ENCODE peak calls at places on chromosome 1, in eight cellular contexts. T is GM23248; U is colonic mucosa; L is CD8-positive, alpha-beta T cell; O is heart left ventricle; M is CD8-positive, alpha-beta memory T cell; F is endodermal cell; A is uterus. P is an unnamed sample. For H3K4me1, the result is how much of the 10 kb centered on the place peaks cover.

GRCh38 chr1:74686941-74687340 is 13.3 kb upstream of the ERICH3 start:
- DNase-seq in L (no peak), O (no peak), T (no peak), M (no peak), U (no peak), F (no peak), A (no peak), P (no peak)

GRCh38 chr1:2300004-2300771 is 72.1 kb downstream of the SKI start:
- DNase-seq in F (no peak), O (no peak), U (peak), T (peak), A (no peak), M (peak), L (peak), P (peak)

GRCh38 chr1:153544453-153545066 is 1.0 kb downstream of the S100A4 start:
- DNase-seq in M (no peak), O (no peak), A (no peak), T (peak), F (no peak), L (no peak), U (no peak), P (no peak)

GRCh38 chr1:229392936-229393335 is 41.0 kb downstream of the ACTA1 start:
- DNase-seq in O (no peak), T (no peak), L (no peak), M (no peak), U (no peak), A (no peak), F (no peak), P (no peak)

GRCh38 chr1:6099787-6100765 is 54.4 kb downstream of the KCNAB2 start:
- DNase-seq in T (no peak), L (no peak), A (no peak), O (peak), U (no peak), M (no peak), F (no peak), P (no peak)

GRCh38 chr1:116252785-116253184 is 120.3 kb upstream of the ATP1A1 start:
- DNase-seq in M (no peak), F (no peak), T (no peak), L (no peak), O (no peak), A (no peak), U (no peak), P (no peak)

GRCh38 chr1:14435368-14436023 is 163.0 kb upstream of the KAZN start:
- DNase-seq in M (no peak), O (no peak), L (no peak), U (no peak), F (peak), A (no peak), T (no peak), P (no peak)

GRCh38 chr1:229380514-229381160 is 37.8 kb upstream of the CCSAP start:
- DNase-seq in A (no peak), T (no peak), M (no peak), U (no peak), O (no peak), L (no peak), F (peak), P (no peak)

GRCh38 chr1:154344977-154345837 is 19.9 kb downstream of the ATP8B2 start:
- DNase-seq in L (peak), O (no peak), F (peak), T (peak), U (peak), M (peak), A (no peak), P (peak)

GRCh38 chr1:231603598-231604275 is 22.9 kb upstream of the DISC1 start:
- DNase-seq in T (peak), M (no peak), F (peak), U (peak), O (no peak), L (no peak), A (no peak), P (peak)

GRCh38 chr1:30889506-30889905 is 19.1 kb downstream of the SDC3 start:
- DNase-seq in L (no peak), A (no peak), T (no peak), O (no peak), F (no peak), U (no peak), M (no peak), P (no peak)

GRCh38 chr1:217332426-217333065 is 298.3 kb downstream of the GPATCH2 start:
- DNase-seq in U (no peak), O (peak), M (no peak), F (no peak), L (no peak), T (no peak), A (no peak), P (no peak)

GRCh38 chr1:35174225-35174540 is 18.8 kb downstream of the SFPQ start:
- DNase-seq in T (no peak), O (no peak), A (no peak), L (no peak), F (no peak), M (no peak), U (no peak), P (no peak)

GRCh38 chr1:165871311-165872067 is 44.1 kb downstream of the UCK2 start:
- DNase-seq in L (peak), U (peak), F (peak), T (peak), A (no peak), O (peak), M (peak), P (peak)

GRCh38 chr1:18581420-18581880 is 49.2 kb upstream of the PAX7 start:
- DNase-seq in O (no peak), A (no peak), U (peak), L (no peak), M (no peak), T (peak), F (peak), P (no peak)

GRCh38 chr1:91278754-91279153 is 125.9 kb downstream of the HFM1 start:
- DNase-seq in O (no peak), U (no peak), F (peak), A (no peak), L (no peak), M (no peak), T (peak), P (no peak)

GRCh38 chr1:47527653-47528272 is 89.9 kb downstream of the FOXD2 start:
- DNase-seq in U (peak), L (no peak), T (peak), M (no peak), O (no peak), F (peak), A (no peak), P (no peak)

GRCh38 chr1:150537732-150538684 is 11.2 kb upstream of the ADAMTSL4 start:
- DNase-seq in L (no peak), M (no peak), U (no peak), T (peak), O (no peak), A (peak), F (peak), P (no peak)

GRCh38 chr1:214463596-214463995 is 87.8 kb downstream of the PTPN14 start:
- DNase-seq in A (no peak), F (no peak), T (no peak), O (no peak), L (no peak), U (no peak), M (no peak), P (no peak)

GRCh38 chr1:186240436-186240835 is 134.6 kb downstream of the TPR start:
- DNase-seq in L (no peak), F (no peak), U (no peak), A (no peak), M (no peak), O (no peak), T (no peak), P (no peak)

GRCh38 chr1:165364432-165365133 is 8.1 kb upstream of the LMX1A start:
- DNase-seq in L (no peak), T (peak), A (no peak), M (no peak), O (peak), F (no peak), U (no peak), P (no peak)

GRCh38 chr1:162248854-162249535 is 127.7 kb downstream of the SPATA46 start:
- DNase-seq in U (no peak), O (no peak), F (peak), A (no peak), M (no peak), T (peak), L (no peak), P (no peak)

GRCh38 chr1:181680871-181681270 is 197.6 kb downstream of the CACNA1E start:
- DNase-seq in M (no peak), L (no peak), F (no peak), A (no peak), O (no peak), U (no peak), T (no peak), P (no peak)

GRCh38 chr1:205344010-205344808 is 12.5 kb downstream of the KLHDC8A start:
- DNase-seq in A (no peak), T (peak), M (peak), O (no peak), U (peak), L (peak), F (peak), P (peak)

GRCh38 chr1:215264649-215265048 is 182.1 kb downstream of the KCNK2 start:
- DNase-seq in U (no peak), F (no peak), T (no peak), O (no peak), A (no peak), L (no peak), M (no peak), P (no peak)

GRCh38 chr1:221392453-221392852 is 349.4 kb downstream of the DUSP10 start:
- DNase-seq in T (peak), O (no peak), A (no peak), L (no peak), U (no peak), M (no peak), F (no peak), P (no peak)

GRCh38 chr1:56396524-56397067 is 182.8 kb downstream of the PLPP3 start:
- DNase-seq in L (no peak), T (peak), A (no peak), O (peak), M (no peak), U (no peak), F (peak), P (no peak)

GRCh38 chr1:226404063-226404903 is 3.6 kb downstream of the PARP1 start:
- DNase-seq in U (no peak), O (no peak), T (peak), F (no peak), A (no peak), L (no peak), M (no peak), P (no peak)
- H3K4me3 ChIP-seq in U (no peak), O (no peak), T (no peak), F (peak), A (no peak), L (no peak), M (no peak), P (no peak)

DNA sequence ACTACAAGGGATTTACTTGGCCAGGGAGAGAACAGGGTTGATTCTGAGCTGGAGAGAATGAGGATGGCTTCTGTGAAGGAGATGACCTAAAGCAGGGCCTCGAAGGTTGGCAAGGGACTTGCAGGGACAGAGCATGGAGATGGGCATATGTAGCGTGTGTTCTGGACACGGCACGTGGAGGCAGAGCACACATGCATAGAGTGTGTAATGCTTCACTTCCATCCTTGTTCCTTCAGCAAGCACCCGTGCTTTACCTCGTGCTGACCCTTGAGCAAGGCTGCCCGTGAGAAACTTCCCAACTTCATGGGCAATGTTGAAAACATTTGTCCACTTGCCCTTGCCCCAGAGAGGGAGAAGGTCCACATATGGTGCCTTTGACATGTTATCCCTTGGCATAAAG is 33.1 kb downstream of the NFIA start:
- DNase-seq in T (no peak), L (no peak), F (no peak), A (no peak), M (no peak), U (no peak), O (no peak), P (no peak)
- H3K4me1 ChIP-seq in T (under half), L (under half), F (under half), A (under half), M (under half), U (under half), O (under half), P (under half)

DNA sequence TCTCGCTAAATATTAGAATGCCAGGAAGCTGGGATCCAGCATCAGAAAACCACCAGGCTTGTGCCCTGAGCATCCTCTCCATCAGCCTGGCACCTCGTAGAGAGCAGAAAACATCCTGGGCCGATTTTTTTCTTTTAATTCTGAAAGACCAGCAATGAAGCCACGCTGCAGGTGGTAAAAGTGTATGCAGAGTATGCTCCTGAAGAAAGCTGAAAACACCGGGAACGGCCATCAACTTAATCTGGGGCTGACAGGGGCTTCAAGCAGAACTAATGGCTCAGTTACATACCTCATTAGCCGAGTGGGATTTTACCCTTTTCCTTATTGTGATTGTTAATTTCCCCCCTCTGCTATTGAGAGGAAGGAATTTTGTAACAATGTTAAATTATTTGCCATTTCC is 71.3 kb downstream of the RRAGC start:
- DNase-seq in M (no peak), F (peak), O (no peak), U (no peak), A (no peak), T (no peak), L (no peak), P (no peak)
- H3K27ac ChIP-seq in M (no peak), F (no peak), O (no peak), U (no peak), A (no peak), T (no peak), L (no peak), P (no peak)

GRCh38 chr1:243791586-243792267 is 58.3 kb downstream of the AKT3 start:
- DNase-seq in A (no peak), L (no peak), T (peak), U (no peak), M (no peak), F (no peak), O (no peak), P (no peak)
- H3K4me3 ChIP-seq in A (no peak), L (no peak), T (no peak), U (no peak), M (no peak), F (no peak), O (no peak), P (no peak)

GRCh38 chr1:26280333-26281042 is 602 bp downstream of the SH3BGRL3 start:
- DNase-seq in A (no peak), M (no peak), U (peak), O (peak), F (peak), T (peak), L (no peak), P (no peak)
- H3K4me1 ChIP-seq in A (under half), M (half or more), U (under half), O (half or more), F (under half), T (half or more), L (half or more), P (half or more)

DNA sequence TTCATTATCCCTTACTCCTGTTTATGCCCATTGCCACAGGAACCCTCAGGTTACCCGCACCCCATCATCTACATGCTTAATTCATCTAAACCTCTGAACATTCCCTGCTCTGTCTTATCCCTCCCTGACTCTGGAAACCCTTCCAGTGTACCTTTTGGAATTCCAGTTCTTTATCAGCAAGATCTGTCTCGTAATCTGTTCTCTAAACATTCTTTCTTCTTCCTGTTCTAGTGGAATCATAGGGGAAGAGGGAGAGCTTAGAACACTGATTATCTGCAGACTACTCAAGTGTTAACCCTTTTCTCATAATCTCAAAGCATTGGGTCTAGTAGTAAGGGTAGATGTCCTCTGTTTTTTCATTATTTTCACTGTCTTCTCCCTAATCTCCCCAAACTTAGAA is 159.8 kb downstream of the PIK3R3 start:
- DNase-seq in M (no peak), L (no peak), F (no peak), U (no peak), O (no peak), T (no peak), A (no peak), P (no peak)
- H3K27ac ChIP-seq in M (no peak), L (no peak), F (no peak), U (peak), O (no peak), T (no peak), A (no peak), P (no peak)

DNA sequence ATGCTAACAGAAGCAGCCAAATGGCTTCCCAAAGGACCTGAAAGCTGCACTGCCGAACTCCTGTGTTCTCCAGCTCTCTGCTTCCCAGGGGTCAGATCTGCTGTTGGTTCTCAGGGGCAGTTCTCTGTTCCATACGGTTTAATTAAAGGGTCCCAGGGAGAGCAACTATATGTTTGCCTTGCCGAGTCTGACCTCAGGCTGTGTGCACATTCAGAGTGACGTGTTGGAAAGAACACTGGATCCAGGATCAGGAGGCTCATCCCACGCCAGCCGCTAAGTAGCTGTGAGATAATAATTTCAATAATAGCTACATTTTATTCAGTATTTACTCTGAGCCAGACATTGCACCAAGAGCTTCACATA is 23.4 kb downstream of the NENF start:
- DNase-seq in L (no peak), M (no peak), U (no peak), F (no peak), O (no peak), A (no peak), T (no peak), P (no peak)
- H3K4me3 ChIP-seq in L (no peak), M (no peak), U (no peak), F (no peak), O (no peak), A (no peak), T (no peak), P (no peak)

DNA sequence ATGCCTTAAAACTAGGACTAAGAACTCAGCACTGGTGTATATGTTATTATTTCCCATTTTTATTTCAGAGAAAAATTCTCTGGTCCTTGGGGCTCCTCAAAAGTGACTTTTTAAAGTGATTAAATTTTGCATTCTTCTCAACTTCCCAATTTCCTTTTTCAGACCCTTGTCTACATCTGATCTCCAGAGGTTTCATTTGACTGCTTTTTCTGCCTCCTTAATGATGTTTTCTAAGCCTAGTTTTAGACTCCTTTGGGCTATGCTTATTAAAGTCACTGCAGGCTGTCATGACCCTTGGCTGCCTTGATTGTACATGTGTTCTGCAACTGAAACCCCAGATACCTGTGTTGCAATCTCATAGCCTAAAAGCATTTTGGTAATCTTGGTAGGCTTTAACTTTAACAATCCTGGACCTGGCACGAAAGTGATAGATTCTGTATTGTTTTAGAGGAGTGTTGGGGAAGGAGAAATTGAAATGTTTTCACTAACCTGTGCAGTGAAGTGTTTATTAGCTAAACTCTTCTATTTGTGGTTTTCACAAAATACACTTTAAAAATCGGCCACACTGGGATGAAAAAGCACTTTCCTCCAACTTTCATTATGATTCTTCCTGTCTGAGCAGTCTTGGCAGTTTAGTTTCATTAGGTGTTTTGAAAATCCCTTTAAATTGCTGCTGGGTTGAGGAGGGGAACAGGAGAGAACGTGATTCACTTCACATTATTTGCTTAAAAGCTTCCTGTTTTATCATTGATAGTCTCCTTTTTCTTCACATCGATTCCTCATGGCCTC is 4.8 kb downstream of the MACO1 start:
- DNase-seq in M (no peak), L (no peak), A (no peak), T (no peak), F (no peak), O (no peak), U (no peak), P (no peak)
- H3K4me1 ChIP-seq in M (half or more), L (half or more), A (under half), T (under half), F (under half), O (under half), U (under half), P (under half)